ENCODE peak calls at places on chromosome 7, in seven cellular contexts. I is LoVo, P is cardiac muscle cell, W is Daoy, O is endothelial cell of umbilical vein, K is KBM-7, R is neural crest cell. G is an unnamed sample.

GRCh38 chr7:29562307-29562706 is 1.3 kb upstream of the PRR15 start:
- DNase-seq in O (no peak), I (no peak), K (no peak), W (no peak), R (no peak), P (no peak), G (no peak)

GRCh38 chr7:109873296-109873695 is 1217.6 kb upstream of the LRRN3 start:
- DNase-seq in R (no peak), K (no peak), P (no peak), O (no peak), W (no peak), I (no peak), G (no peak)

GRCh38 chr7:98598846-98599615 is 18.1 kb upstream of the NPTX2 start:
- DNase-seq in I (peak; percentile 55), R (no peak), P (no peak), O (no peak), K (no peak), W (peak; percentile 4), G (no peak)

GRCh38 chr7:23105086-23105643 is 420 bp upstream of the KLHL7 start:
- DNase-seq in O (no peak), P (no peak), R (no peak), W (peak; percentile 18), K (no peak), I (no peak), G (no peak)

GRCh38 chr7:25968205-25968993 is 183.6 kb upstream of the NFE2L3 start:
- DNase-seq in K (no peak), W (peak; percentile 32), O (no peak), P (no peak), I (no peak), R (no peak), G (no peak)

GRCh38 chr7:3196629-3197028 is 104.4 kb upstream of the SDK1 start:
- DNase-seq in O (no peak), K (no peak), I (no peak), W (no peak), R (no peak), P (no peak), G (no peak)

GRCh38 chr7:92766461-92767003 is 69.8 kb downstream of the CDK6 start:
- DNase-seq in O (peak; percentile 47), P (peak; percentile 51), K (no peak), I (peak; percentile 70), R (no peak), W (no peak), G (no peak)

GRCh38 chr7:1669954-1670893 is at the start of gene ELFN1:
- DNase-seq in O (no peak), W (peak; percentile 65), I (no peak), K (no peak), P (peak; percentile 54), R (peak; percentile 61), G (no peak)

GRCh38 chr7:133529861-133530260 is 277.0 kb downstream of the EXOC4 start:
- DNase-seq in I (no peak), W (no peak), R (no peak), O (no peak), K (no peak), P (no peak), G (no peak)

GRCh38 chr7:67636363-67637355 is 640.0 kb downstream of the TYW1 start:
- DNase-seq in O (no peak), I (no peak), W (no peak), K (no peak), P (peak; percentile 13), R (no peak), G (no peak)

GRCh38 chr7:3879337-3880054 is 578.4 kb downstream of the SDK1 start:
- DNase-seq in I (no peak), P (no peak), O (no peak), W (no peak), R (no peak), K (no peak), G (no peak)

GRCh38 chr7:91345449-91345848 is 81.2 kb downstream of the FZD1 start:
- DNase-seq in P (no peak), K (no peak), I (no peak), W (no peak), O (no peak), R (no peak), G (no peak)

GRCh38 chr7:152521420-152522337 is 85.9 kb upstream of the KMT2C start:
- DNase-seq in R (no peak), I (peak; percentile 77), P (no peak), K (no peak), O (no peak), W (peak; percentile 18), G (no peak)

GRCh38 chr7:74514131-74514591 is 60.5 kb downstream of the GTF2IRD1 start:
- DNase-seq in I (no peak), K (no peak), W (no peak), R (no peak), P (no peak), O (no peak), G (no peak)

GRCh38 chr7:193538-194256 is 1.3 kb downstream of the FAM20C start:
- DNase-seq in W (peak; percentile 38), K (peak; percentile 34), I (no peak), O (peak; percentile 24), R (no peak), P (no peak), G (no peak)

GRCh38 chr7:113483657-113484056 is 365.3 kb upstream of the SMIM30 start:
- DNase-seq in I (no peak), P (no peak), K (no peak), R (no peak), W (no peak), O (no peak), G (no peak)

GRCh38 chr7:98276241-98276761 is 5.2 kb upstream of the BRI3 start:
- DNase-seq in K (no peak), W (no peak), I (no peak), O (no peak), R (no peak), P (peak; percentile 81), G (peak; percentile 8)

GRCh38 chr7:36209814-36210183 is 56.7 kb downstream of the EEPD1 start:
- DNase-seq in W (no peak), I (no peak), P (no peak), O (no peak), K (no peak), R (no peak), G (no peak)